ENCODE peak calls at places on chromosomes 11 and 22, in eight cellular contexts. V is GM23248, W is GM23338, O is mammary epithelial cell, D is PC-9, G is neural progenitor cell, M is endothelial cell of umbilical vein, R is MM.1S. H is an unnamed sample.

GRCh38 chr22:23270212-23270733 is 90.0 kb downstream of the BCR start:
- DNase-seq in O (no peak), R (no peak), D (no peak), W (peak; percentile 57), V (no peak), M (no peak), G (peak; percentile 34), H (no peak)

GRCh38 chr22:47080100-47080499 is 317.6 kb downstream of the TBC1D22A start:
- DNase-seq in V (no peak), G (no peak), O (no peak), R (no peak), W (no peak), M (no peak), D (no peak), H (no peak)

GRCh38 chr11:82863209-82863608 is 37.0 kb downstream of the PRCP start:
- DNase-seq in O (no peak), G (no peak), W (no peak), M (no peak), V (no peak), R (peak; percentile 57), D (no peak), H (no peak)

GRCh38 chr11:5460983-5461621 is 12.0 kb downstream of the OR51I2 start:
- DNase-seq in G (no peak), O (no peak), V (no peak), D (no peak), W (no peak), M (no peak), R (no peak), H (no peak)

GRCh38 chr11:64877390-64878222 is 815 bp downstream of the EHD1 start:
- DNase-seq in D (peak; percentile 43), V (peak; percentile 60), G (peak; percentile 48), M (peak; percentile 20), W (no peak), O (no peak), R (no peak), H (peak; percentile 53)

GRCh38 chr22:22952531-22953295 is 65.1 kb downstream of the IGLL5 start:
- DNase-seq in V (no peak), W (no peak), G (no peak), M (no peak), O (no peak), R (no peak), D (no peak), H (peak; percentile 54)

GRCh38 chr11:128772814-128773213 is 78.9 kb downstream of the FLI1 start:
- DNase-seq in M (peak; percentile 29), V (no peak), G (no peak), O (no peak), W (no peak), D (no peak), R (no peak), H (no peak)

GRCh38 chr11:93288079-93288478 is 42.5 kb upstream of the DEUP1 start:
- DNase-seq in D (no peak), W (no peak), R (no peak), V (no peak), O (no peak), G (no peak), M (no peak), H (no peak)

GRCh38 chr22:46460835-46461234 is 76.6 kb downstream of the CELSR1 start:
- DNase-seq in G (no peak), D (no peak), W (no peak), R (no peak), O (no peak), V (no peak), M (no peak), H (no peak)

GRCh38 chr22:25976346-25976745 is 192.9 kb upstream of the SEZ6L start:
- DNase-seq in O (no peak), D (no peak), W (no peak), M (no peak), R (no peak), G (no peak), V (no peak), H (no peak)

GRCh38 chr11:68146010-68146540 is 24.9 kb upstream of the CHKA start:
- DNase-seq in G (no peak), W (no peak), D (peak; percentile 98), O (no peak), V (no peak), M (peak; percentile 55), R (no peak), H (no peak)

GRCh38 chr22:44215287-44215686 is 34.6 kb downstream of the PARVG start:
- DNase-seq in R (no peak), M (no peak), O (no peak), D (no peak), V (no peak), G (no peak), W (no peak), H (no peak)

GRCh38 chr11:72350752-72351151 is 83.6 kb downstream of the CLPB start:
- DNase-seq in V (no peak), W (no peak), O (no peak), D (no peak), R (no peak), G (no peak), M (no peak), H (no peak)

GRCh38 chr11:121416909-121417567 is 35.1 kb upstream of the SORL1 start:
- DNase-seq in O (peak; percentile 83), W (no peak), G (no peak), D (peak; percentile 90), M (peak; percentile 13), R (no peak), V (peak; percentile 91), H (peak; percentile 96)

GRCh38 chr11:125070699-125071254 is 7.7 kb downstream of the SLC37A2 start:
- DNase-seq in V (peak; percentile 90), O (peak; percentile 85), G (no peak), R (peak; percentile 36), D (peak; percentile 86), W (no peak), M (peak; percentile 22), H (no peak)

DNA sequence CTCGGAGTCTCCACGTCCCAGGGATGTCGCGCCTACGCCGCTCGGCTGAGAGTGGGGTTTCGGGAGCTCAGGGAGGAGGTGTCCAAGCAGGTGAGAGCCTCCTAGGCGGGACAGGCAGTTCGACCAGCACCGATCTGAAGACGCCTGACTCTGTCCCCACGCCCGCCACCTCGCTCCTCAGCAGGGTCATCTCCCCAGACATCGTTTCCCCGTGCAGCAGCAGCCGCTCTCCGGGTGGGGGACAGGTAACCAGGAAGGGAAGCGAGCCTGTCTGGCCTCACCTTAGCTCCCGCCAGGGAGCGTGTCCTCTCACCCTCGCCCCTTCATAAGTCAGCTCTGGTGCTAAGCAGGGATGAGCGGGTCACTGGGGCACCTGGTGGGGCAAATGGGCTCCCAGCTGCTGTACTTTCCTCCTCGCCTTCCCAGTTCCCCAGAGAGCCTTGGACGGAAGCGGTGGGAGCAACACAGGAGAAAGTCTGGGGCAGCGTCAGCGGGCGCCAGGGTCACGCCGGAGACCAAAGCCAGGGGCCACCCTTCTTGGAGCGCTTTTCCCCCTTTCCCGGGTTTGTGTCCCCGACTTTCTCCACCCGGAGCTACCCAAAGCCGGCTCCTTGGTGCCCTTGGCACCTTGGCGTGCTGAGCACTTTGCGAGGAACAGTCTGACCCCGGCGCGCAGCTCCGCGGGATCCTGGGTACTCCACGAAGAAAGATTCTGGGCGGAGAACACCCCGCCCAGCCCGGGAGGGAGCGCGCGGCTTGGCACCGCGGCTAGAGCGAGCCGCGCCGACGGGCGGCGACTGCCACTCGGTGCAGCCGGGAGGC is 1.6 kb downstream of the SPON1 start:
- DNase-seq in R (no peak), M (no peak), V (peak; percentile 42), O (no peak), G (peak; percentile 75), D (no peak), W (peak; percentile 55), H (no peak)
- TF ChIP-seq EZH2 in R (no peak), M (peak; percentile 75), V (no peak), O (peak; percentile 63), G (peak; percentile 85), D (no peak), W (peak; percentile 87), H (no peak)

GRCh38 chr11:46766656-46767055 is 47.6 kb downstream of the F2 start:
- DNase-seq in O (no peak), M (no peak), D (no peak), R (no peak), G (no peak), W (no peak), V (no peak), H (no peak)

GRCh38 chr11:46759196-46759595 is 40.2 kb downstream of the F2 start:
- DNase-seq in G (no peak), V (no peak), R (no peak), W (no peak), M (no peak), D (no peak), O (no peak), H (no peak)

GRCh38 chr11:46761807-46762206 is 42.8 kb downstream of the F2 start:
- DNase-seq in W (no peak), G (no peak), M (no peak), D (no peak), O (no peak), V (no peak), R (no peak), H (no peak)

GRCh38 chr11:46760429-46761128 is 41.6 kb downstream of the F2 start:
- DNase-seq in R (no peak), M (no peak), D (no peak), V (no peak), W (no peak), G (no peak), O (no peak), H (no peak)

GRCh38 chr11:46762248-46762647 is 43.2 kb downstream of the F2 start:
- DNase-seq in V (no peak), R (no peak), W (no peak), D (no peak), O (no peak), M (no peak), G (no peak), H (no peak)
- TF ChIP-seq EZH2 in V (no peak), R (no peak), W (no peak), D (no peak), O (no peak), M (no peak), G (no peak), H (no peak)

GRCh38 chr11:17014774-17015638 is 792 bp upstream of the PLEKHA7 start:
- DNase-seq in D (peak; percentile 88), G (peak; percentile 82), R (peak; percentile 71), M (peak; percentile 50), V (peak; percentile 18), O (no peak), W (peak; percentile 83), H (no peak)
- TF ChIP-seq EZH2 in D (no peak), G (no peak), R (no peak), M (no peak), V (peak; percentile 96), O (peak; percentile 98), W (peak; percentile 63), H (peak; percentile 54)

GRCh38 chr11:78132475-78132874 is 7.0 kb downstream of the ALG8 start:
- DNase-seq in R (no peak), G (no peak), W (no peak), O (no peak), V (no peak), M (no peak), D (no peak), H (no peak)

GRCh38 chr11:78127408-78127807 is 12.0 kb downstream of the ALG8 start:
- DNase-seq in M (no peak), G (no peak), O (no peak), W (no peak), D (no peak), V (no peak), R (no peak), H (no peak)

DNA sequence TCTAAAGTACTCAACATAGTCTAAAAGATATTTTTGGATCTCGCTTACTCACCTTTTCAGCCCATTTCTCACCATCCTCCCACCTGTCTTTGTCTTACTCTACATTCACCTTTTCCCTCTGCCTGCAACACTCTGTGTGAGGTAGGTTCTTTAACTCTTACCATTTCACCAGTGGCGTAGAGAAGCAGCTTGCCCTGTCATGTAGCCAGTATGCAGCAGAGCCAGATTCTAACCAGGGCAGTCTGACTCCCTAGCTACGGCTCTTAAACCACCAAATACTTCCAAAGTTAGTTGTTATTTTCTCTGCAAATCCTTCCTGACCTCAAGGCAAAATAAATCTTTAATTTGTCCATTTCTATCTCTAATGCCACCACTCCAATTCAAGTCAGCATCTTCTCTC is 7.5 kb downstream of the ALG8 start:
- DNase-seq in R (no peak), G (no peak), W (no peak), M (no peak), O (peak; percentile 69), D (no peak), V (no peak), H (no peak)
- TF ChIP-seq EZH2 in R (no peak), G (no peak), W (no peak), M (no peak), O (no peak), D (no peak), V (no peak), H (no peak)